ENCODE peak calls at places on chromosome 16, in five cellular contexts. One of them, this sample, is unnamed.

GRCh38 chr16:51474414-51475091 is 323.5 kb upstream of the SALL1 start:
- DNase-seq in body of pancreas: no peak
- DNase-seq in mucosa of descending colon: no peak
- DNase-seq in astrocyte of the spinal cord: no peak
- DNase-seq in prostate gland: no peak
- DNase-seq in this sample: no peak

GRCh38 chr16:48117217-48118105 is 38.3 kb downstream of the ABCC12 start:
- DNase-seq in astrocyte of the spinal cord: peak
- DNase-seq in body of pancreas: peak
- DNase-seq in prostate gland: no peak
- DNase-seq in mucosa of descending colon: peak
- DNase-seq in this sample: peak

GRCh38 chr16:8173111-8173644 is 417.1 kb downstream of the TMEM114 start:
- DNase-seq in astrocyte of the spinal cord: peak
- DNase-seq in mucosa of descending colon: peak
- DNase-seq in prostate gland: peak
- DNase-seq in body of pancreas: peak
- DNase-seq in this sample: peak

GRCh38 chr16:51812945-51813344 is 661.9 kb upstream of the SALL1 start:
- DNase-seq in astrocyte of the spinal cord: no peak
- DNase-seq in prostate gland: no peak
- DNase-seq in body of pancreas: no peak
- DNase-seq in mucosa of descending colon: no peak
- DNase-seq in this sample: no peak

GRCh38 chr16:76176616-76177015 is 100.6 kb upstream of the CNTNAP4 start:
- DNase-seq in astrocyte of the spinal cord: no peak
- DNase-seq in prostate gland: no peak
- DNase-seq in body of pancreas: no peak
- DNase-seq in mucosa of descending colon: no peak
- DNase-seq in this sample: no peak

GRCh38 chr16:5010576-5011329 is 23.0 kb downstream of the NAGPA start:
- DNase-seq in mucosa of descending colon: no peak
- DNase-seq in astrocyte of the spinal cord: no peak
- DNase-seq in body of pancreas: no peak
- DNase-seq in prostate gland: no peak
- DNase-seq in this sample: peak

GRCh38 chr16:88784074-88784855 is 755 bp downstream of the PIEZO1 start:
- DNase-seq in mucosa of descending colon: peak
- DNase-seq in body of pancreas: peak
- DNase-seq in astrocyte of the spinal cord: peak
- DNase-seq in prostate gland: peak
- DNase-seq in this sample: peak

GRCh38 chr16:88914750-88915368 is 48.4 kb upstream of the PABPN1L start:
- DNase-seq in body of pancreas: no peak
- DNase-seq in mucosa of descending colon: no peak
- DNase-seq in astrocyte of the spinal cord: no peak
- DNase-seq in prostate gland: no peak
- DNase-seq in this sample: peak

GRCh38 chr16:14955546-14956231 is 18.4 kb downstream of the NPIPA1 start:
- DNase-seq in body of pancreas: peak
- DNase-seq in astrocyte of the spinal cord: no peak
- DNase-seq in prostate gland: no peak
- DNase-seq in mucosa of descending colon: no peak
- DNase-seq in this sample: peak

GRCh38 chr16:27174007-27174406 is 29.3 kb upstream of the KDM8 start:
- DNase-seq in body of pancreas: no peak
- DNase-seq in astrocyte of the spinal cord: no peak
- DNase-seq in prostate gland: peak
- DNase-seq in mucosa of descending colon: peak
- DNase-seq in this sample: no peak

GRCh38 chr16:30927789-30928378 is 4.5 kb downstream of the FBXL19 start:
- DNase-seq in astrocyte of the spinal cord: peak
- DNase-seq in mucosa of descending colon: peak
- DNase-seq in body of pancreas: peak
- DNase-seq in prostate gland: peak
- DNase-seq in this sample: peak
- H3K4me3 ChIP-seq in astrocyte of the spinal cord: no peak
- H3K4me3 ChIP-seq in mucosa of descending colon: no peak
- H3K4me3 ChIP-seq in body of pancreas: no peak
- H3K4me3 ChIP-seq in prostate gland: no peak
- H3K4me3 ChIP-seq in this sample: no peak

GRCh38 chr16:3026003-3026378 is 2.2 kb downstream of the THOC6 start:
- DNase-seq in astrocyte of the spinal cord: no peak
- DNase-seq in mucosa of descending colon: peak
- DNase-seq in body of pancreas: no peak
- DNase-seq in prostate gland: no peak
- DNase-seq in this sample: peak

GRCh38 chr16:3025032-3026002 is 1.5 kb downstream of the THOC6 start:
- DNase-seq in mucosa of descending colon: peak
- DNase-seq in astrocyte of the spinal cord: no peak
- DNase-seq in body of pancreas: no peak
- DNase-seq in prostate gland: no peak
- DNase-seq in this sample: no peak

GRCh38 chr16:3027983-3028715 is 4.3 kb downstream of the THOC6 start:
- DNase-seq in body of pancreas: peak
- DNase-seq in prostate gland: peak
- DNase-seq in mucosa of descending colon: peak
- DNase-seq in astrocyte of the spinal cord: peak
- DNase-seq in this sample: peak

GRCh38 chr16:3027488-3027795 is 3.6 kb downstream of the THOC6 start:
- DNase-seq in astrocyte of the spinal cord: no peak
- DNase-seq in prostate gland: no peak
- DNase-seq in mucosa of descending colon: peak
- DNase-seq in body of pancreas: no peak
- DNase-seq in this sample: no peak

DNA sequence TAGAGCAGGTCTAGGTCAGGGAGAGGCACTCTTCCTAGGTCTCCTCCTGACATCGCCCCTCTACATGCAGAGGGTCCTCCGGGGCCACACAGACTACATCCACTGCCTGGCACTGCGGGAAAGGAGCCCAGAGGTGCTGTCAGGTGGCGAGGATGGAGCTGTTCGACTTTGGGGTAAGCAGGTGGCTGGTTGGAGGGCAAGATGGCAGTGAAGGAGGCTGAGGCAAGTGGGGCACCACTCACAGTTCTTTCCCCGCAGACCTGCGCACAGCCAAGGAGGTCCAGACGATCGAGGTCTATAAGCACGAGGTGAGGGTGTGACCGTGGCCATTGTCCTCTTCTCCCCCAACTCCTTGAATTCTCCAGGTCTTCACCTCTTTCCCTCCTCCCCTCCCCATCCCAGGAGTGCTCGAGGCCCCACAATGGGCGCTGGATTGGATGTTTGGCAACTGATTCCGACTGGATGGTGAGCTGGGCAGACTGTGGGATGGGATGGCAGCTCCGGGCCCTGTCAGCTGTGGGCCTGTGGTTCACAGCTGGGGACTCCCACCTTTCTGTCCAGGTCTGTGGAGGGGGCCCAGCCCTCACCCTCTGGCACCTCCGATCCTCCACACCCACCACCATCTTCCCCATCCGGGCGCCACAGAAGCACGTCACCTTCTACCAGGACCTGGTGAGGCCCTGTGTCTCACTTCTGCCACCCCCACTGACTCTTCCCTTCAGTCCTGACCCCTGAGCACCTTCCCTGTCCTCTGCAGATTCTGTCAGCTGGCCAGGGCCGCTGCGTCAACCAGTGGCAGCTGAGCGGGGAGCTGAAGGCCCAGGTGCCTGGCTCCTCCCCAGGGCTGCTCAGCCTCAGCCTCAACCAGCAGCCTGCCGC is 3.0 kb downstream of the THOC6 start:
- DNase-seq in body of pancreas: no peak
- DNase-seq in astrocyte of the spinal cord: no peak
- DNase-seq in prostate gland: no peak
- DNase-seq in mucosa of descending colon: no peak
- DNase-seq in this sample: no peak
- H3K4me3 ChIP-seq in body of pancreas: no peak
- H3K4me3 ChIP-seq in astrocyte of the spinal cord: no peak
- H3K4me3 ChIP-seq in prostate gland: no peak
- H3K4me3 ChIP-seq in mucosa of descending colon: no peak
- H3K4me3 ChIP-seq in this sample: no peak

GRCh38 chr16:67174706-67175231 is 4.4 kb downstream of the NOL3 start:
- DNase-seq in astrocyte of the spinal cord: no peak
- DNase-seq in body of pancreas: no peak
- DNase-seq in mucosa of descending colon: peak
- DNase-seq in prostate gland: no peak
- DNase-seq in this sample: no peak
- H3K4me3 ChIP-seq in astrocyte of the spinal cord: peak
- H3K4me3 ChIP-seq in body of pancreas: no peak
- H3K4me3 ChIP-seq in mucosa of descending colon: no peak
- H3K4me3 ChIP-seq in prostate gland: peak
- H3K4me3 ChIP-seq in this sample: peak

GRCh38 chr16:9670058-9670457 is 512.2 kb downstream of the GRIN2A start:
- DNase-seq in astrocyte of the spinal cord: no peak
- DNase-seq in mucosa of descending colon: no peak
- DNase-seq in prostate gland: no peak
- DNase-seq in body of pancreas: no peak
- DNase-seq in this sample: no peak
- H3K4me3 ChIP-seq in astrocyte of the spinal cord: no peak
- H3K4me3 ChIP-seq in mucosa of descending colon: no peak
- H3K4me3 ChIP-seq in prostate gland: no peak
- H3K4me3 ChIP-seq in body of pancreas: no peak
- H3K4me3 ChIP-seq in this sample: no peak